ENCODE peak calls at places on chromosome 6, in eight cellular contexts. R is hypothalamus; M is Calu3; D is ovary; I is mucosa of descending colon; G is T-helper 1 cell; H is thyroid gland; L is naive thymus-derived CD8-positive, alpha-beta T cell. E is an unnamed sample.

GRCh38 chr6:122798099-122798641 is 9.1 kb downstream of the SMPDL3A start:
- DNase-seq in R (no peak), M (peak), D (no peak), I (peak), G (no peak), H (no peak), L (no peak), E (no peak)

GRCh38 chr6:55953384-55953783 is 78.0 kb upstream of the BMP5 start:
- DNase-seq in R (no peak), M (no peak), D (no peak), I (no peak), G (no peak), H (no peak), L (no peak), E (no peak)

GRCh38 chr6:37538107-37538506 is 38.4 kb upstream of the CCDC167 start:
- DNase-seq in R (no peak), M (peak), D (no peak), I (no peak), G (no peak), H (no peak), L (no peak), E (no peak)

GRCh38 chr6:145756170-145756662 is 20.9 kb upstream of the EPM2A start:
- DNase-seq in R (no peak), M (peak), D (no peak), I (no peak), G (no peak), H (peak), L (no peak), E (no peak)

GRCh38 chr6:6798430-6798829 is 209.9 kb downstream of the LY86 start:
- DNase-seq in R (no peak), M (no peak), D (no peak), I (no peak), G (no peak), H (no peak), L (no peak), E (no peak)

GRCh38 chr6:39530201-39530759 is 194.9 kb downstream of the KIF6 start:
- DNase-seq in R (no peak), M (no peak), D (peak), I (no peak), G (no peak), H (peak), L (no peak), E (no peak)

GRCh38 chr6:30007132-30007764 is 53.8 kb upstream of the POLR1H start:
- DNase-seq in R (no peak), M (peak), D (peak), I (no peak), G (no peak), H (peak), L (no peak), E (no peak)

GRCh38 chr6:137850137-137850714 is 16.8 kb upstream of the TNFAIP3 start:
- DNase-seq in R (no peak), M (no peak), D (no peak), I (no peak), G (no peak), H (no peak), L (no peak), E (no peak)

GRCh38 chr6:1311400-1312192 is at the start of gene FOXQ1:
- DNase-seq in R (no peak), M (peak), D (no peak), I (peak), G (no peak), H (peak), L (no peak), E (no peak)

GRCh38 chr6:15598273-15598778 is 64.5 kb downstream of the DTNBP1 start:
- DNase-seq in R (no peak), M (no peak), D (no peak), I (no peak), G (no peak), H (no peak), L (no peak), E (no peak)

GRCh38 chr6:21998539-21998938 is 298.3 kb downstream of the PRL start:
- DNase-seq in R (no peak), M (no peak), D (no peak), I (no peak), G (no peak), H (no peak), L (no peak), E (no peak)

GRCh38 chr6:155795173-155795796 is 339.6 kb upstream of the NOX3 start:
- DNase-seq in R (no peak), M (peak), D (no peak), I (no peak), G (no peak), H (no peak), L (no peak), E (no peak)

GRCh38 chr6:118562959-118563358 is 14.9 kb downstream of the PLN start:
- DNase-seq in R (no peak), M (no peak), D (no peak), I (no peak), G (no peak), H (no peak), L (no peak), E (no peak)

GRCh38 chr6:43264599-43264998 is 21.3 kb downstream of the TTBK1 start:
- DNase-seq in R (no peak), M (no peak), D (no peak), I (no peak), G (no peak), H (no peak), L (no peak), E (no peak)

GRCh38 chr6:70124882-70125535 is 177.9 kb downstream of the COL9A1 start:
- DNase-seq in R (no peak), M (peak), D (no peak), I (no peak), G (no peak), H (no peak), L (no peak), E (no peak)

GRCh38 chr6:12490904-12491571 is 200.9 kb downstream of the EDN1 start:
- DNase-seq in R (no peak), M (peak), D (no peak), I (no peak), G (no peak), H (no peak), L (no peak), E (peak)

GRCh38 chr6:16918586-16918985 is 157.3 kb upstream of the ATXN1 start:
- DNase-seq in R (no peak), M (no peak), D (no peak), I (no peak), G (no peak), H (no peak), L (no peak), E (no peak)

GRCh38 chr6:14524319-14524718 is 406.7 kb downstream of the CD83 start:
- DNase-seq in R (no peak), M (no peak), D (no peak), I (no peak), G (no peak), H (no peak), L (no peak), E (no peak)

GRCh38 chr6:27205375-27206278 is 41.9 kb upstream of the PRSS16 start:
- DNase-seq in R (no peak), M (no peak), D (no peak), I (no peak), G (no peak), H (no peak), L (no peak), E (peak)

GRCh38 chr6:152154559-152155356 is 347.3 kb downstream of the ESR1 start:
- DNase-seq in R (no peak), M (no peak), D (no peak), I (no peak), G (no peak), H (no peak), L (no peak), E (no peak)

GRCh38 chr6:118768904-118769325 is 117.5 kb upstream of the CEP85L start:
- DNase-seq in R (no peak), M (no peak), D (no peak), I (no peak), G (no peak), H (no peak), L (peak), E (peak)

GRCh38 chr6:118963003-118963402 is 28.0 kb upstream of the MCM9 start:
- DNase-seq in R (no peak), M (no peak), D (no peak), I (no peak), G (no peak), H (no peak), L (peak), E (no peak)

GRCh38 chr6:35089935-35090505 is 51.1 kb downstream of the TCP11 start:
- DNase-seq in R (no peak), M (no peak), D (no peak), I (peak), G (no peak), H (no peak), L (no peak), E (peak)

GRCh38 chr6:160102956-160103824 is 18.4 kb upstream of the SLC22A1 start:
- DNase-seq in R (no peak), M (peak), D (no peak), I (no peak), G (no peak), H (no peak), L (no peak), E (no peak)

GRCh38 chr6:25181923-25182322 is 97.3 kb upstream of the CARMIL1 start:
- DNase-seq in R (no peak), M (peak), D (no peak), I (no peak), G (no peak), H (no peak), L (no peak), E (no peak)